ENCODE peak calls at places on chromosomes 2 and 18, in nine cellular contexts. F is HepG2, E is HCT116, C is A549, K is Panc1, J is K562, M is SK-N-SH, O is GM23338, V is GM12878. R is an unnamed sample.

GRCh38 chr18:46915800-46916550 is 1.3 kb downstream of the PIAS2 start:
- DNase-seq in F (no peak), E (no peak), C (no peak), K (no peak), J (no peak), M (peak; percentile 24), O (no peak), V (no peak), R (no peak)

GRCh38 chr2:114709936-114710850 is 267.8 kb downstream of the DPP10 start:
- DNase-seq in F (no peak), E (no peak), C (no peak), K (no peak), J (no peak), M (no peak), O (peak; percentile 37), V (no peak), R (no peak)

GRCh38 chr2:42102606-42103450 is 55.0 kb downstream of the PKDCC start:
- DNase-seq in F (no peak), E (no peak), C (no peak), K (no peak), J (no peak), M (peak; percentile 52), O (peak; percentile 98), V (no peak), R (no peak)

GRCh38 chr2:37866535-37866934 is 58.6 kb upstream of the RMDN2 start:
- DNase-seq in F (no peak), E (no peak), C (no peak), K (no peak), J (no peak), M (no peak), O (no peak), V (no peak), R (no peak)

GRCh38 chr2:53317863-53318262 is 449.7 kb upstream of the CHAC2 start:
- DNase-seq in F (no peak), E (no peak), C (no peak), K (no peak), J (no peak), M (no peak), O (no peak), V (no peak), R (no peak)

GRCh38 chr2:230950833-230951339 is 25.8 kb upstream of the GPR55 start:
- DNase-seq in F (no peak), E (no peak), C (no peak), K (no peak), J (no peak), M (no peak), O (no peak), V (no peak), R (no peak)

GRCh38 chr18:6406075-6406909 is 8.4 kb downstream of the L3MBTL4 start:
- DNase-seq in F (peak; percentile 61), E (no peak), C (no peak), K (no peak), J (no peak), M (no peak), O (peak; percentile 5), V (no peak), R (no peak)

GRCh38 chr2:101956465-101957030 is 35.2 kb upstream of the IL1R2 start:
- DNase-seq in F (no peak), E (no peak), C (no peak), K (no peak), J (no peak), M (no peak), O (no peak), V (no peak), R (no peak)

GRCh38 chr2:54949431-54949830 is 100.8 kb downstream of the RTN4 start:
- DNase-seq in F (no peak), E (no peak), C (no peak), K (no peak), J (no peak), M (no peak), O (no peak), V (no peak), R (no peak)

GRCh38 chr18:57728941-57729511 is 74.1 kb downstream of the ATP8B1 start:
- DNase-seq in F (no peak), E (no peak), C (peak; percentile 48), K (no peak), J (no peak), M (no peak), O (no peak), V (no peak), R (peak; percentile 32)

GRCh38 chr2:164458801-164459200 is 162.5 kb downstream of the GRB14 start:
- DNase-seq in F (no peak), E (no peak), C (no peak), K (no peak), J (no peak), M (peak; percentile 44), O (peak; percentile 59), V (no peak), R (no peak)

GRCh38 chr2:134420256-134420655 is 166.4 kb downstream of the MGAT5 start:
- DNase-seq in F (no peak), E (no peak), C (no peak), K (no peak), J (no peak), M (no peak), O (peak; percentile 37), V (no peak), R (no peak)

GRCh38 chr18:72187956-72188355 is 356.2 kb downstream of the CBLN2 start:
- DNase-seq in F (no peak), E (no peak), C (no peak), K (no peak), J (no peak), M (no peak), O (no peak), V (no peak), R (no peak)

GRCh38 chr2:128319773-128320608 is 1.3 kb upstream of the HS6ST1 start:
- DNase-seq in F (no peak), E (no peak), C (no peak), K (no peak), J (peak; percentile 19), M (peak; percentile 41), O (no peak), V (no peak), R (no peak)

GRCh38 chr18:48405108-48405507 is 4.1 kb downstream of the ZBTB7C start:
- DNase-seq in F (no peak), E (no peak), C (no peak), K (no peak), J (no peak), M (peak; percentile 33), O (no peak), V (no peak), R (no peak)

GRCh38 chr2:48727560-48727959 is 28.0 kb downstream of the LHCGR start:
- DNase-seq in F (no peak), E (no peak), C (no peak), K (no peak), J (no peak), M (no peak), O (no peak), V (no peak), R (no peak)

GRCh38 chr2:130823171-130823885 is 13.4 kb upstream of the ARHGEF4 start:
- DNase-seq in F (no peak), E (no peak), C (no peak), K (no peak), J (no peak), M (no peak), O (no peak), V (no peak), R (no peak)

GRCh38 chr2:223306371-223306770 is 254.4 kb downstream of the KCNE4 start:
- DNase-seq in F (peak; percentile 9), E (peak; percentile 28), C (peak; percentile 42), K (no peak), J (no peak), M (no peak), O (peak; percentile 79), V (no peak), R (peak; percentile 16)

GRCh38 chr2:201696151-201696659 is 2.2 kb downstream of the MPP4 start:
- DNase-seq in F (no peak), E (no peak), C (no peak), K (no peak), J (no peak), M (no peak), O (no peak), V (no peak), R (no peak)

DNA sequence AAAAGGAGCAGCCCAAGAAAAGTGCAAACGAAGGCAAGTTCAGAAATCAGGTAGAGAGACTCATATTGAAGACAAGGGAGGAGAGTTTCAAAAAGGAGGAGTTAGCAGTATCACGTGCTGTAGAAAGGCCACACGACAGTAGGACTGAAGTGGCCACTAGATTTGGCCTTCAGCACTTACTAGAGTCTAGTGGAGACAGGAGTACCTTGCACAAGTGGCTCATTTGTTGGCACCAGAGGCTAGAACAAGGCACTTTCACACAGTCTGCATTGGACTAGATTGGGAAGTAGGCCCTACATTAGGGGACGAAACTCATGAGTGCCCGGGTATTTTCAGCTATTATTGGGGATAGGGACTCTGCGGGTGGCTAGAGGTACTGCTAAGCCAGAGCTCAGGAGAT is 1.6 kb upstream of the NCOA1 start:
- DNase-seq in F (no peak), E (no peak), C (no peak), K (no peak), J (no peak), M (no peak), O (peak; percentile 15), V (no peak), R (no peak)
- H3K27ac ChIP-seq in F (no peak overlapping the region), E (no peak overlapping the region), C (no peak overlapping the region), K (peak overlapping the region; percentile 86), J (peak overlapping the region; percentile 26), M (no peak overlapping the region), O (no peak overlapping the region), V (no peak overlapping the region), R (no peak overlapping the region)

DNA sequence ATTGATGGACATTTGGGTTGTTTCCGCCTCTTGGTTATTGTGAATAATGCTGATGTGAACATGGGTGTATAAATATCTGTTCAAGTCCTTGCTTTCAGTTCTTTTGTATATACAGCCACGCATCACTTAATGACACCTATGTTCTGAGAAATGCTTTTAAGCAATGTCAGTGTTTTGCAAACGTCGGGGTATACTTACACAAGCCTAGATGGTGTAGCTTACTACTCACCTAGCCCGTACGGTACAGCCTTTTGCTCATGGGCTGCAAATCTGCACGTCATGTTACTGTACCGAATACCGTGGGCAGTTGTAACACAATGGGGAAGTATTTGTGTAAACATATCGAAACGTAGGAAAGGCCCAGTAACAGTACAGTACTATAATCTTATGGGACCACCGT is 12.3 kb downstream of the RALB start:
- DNase-seq in F (no peak), E (no peak), C (no peak), K (no peak), J (no peak), M (no peak), O (no peak), V (no peak), R (no peak)
- TF ChIP-seq REST in F (no peak), E (no peak), C (no peak), K (no peak), J (no peak), M (no peak), O (no peak), V (no peak), R (no peak)

GRCh38 chr18:80148316-80149199 is 39.5 kb downstream of the ADNP2 start:
- DNase-seq in F (no peak), E (no peak), C (no peak), K (no peak), J (no peak), M (no peak), O (no peak), V (no peak), R (peak; percentile 82)
- H3K27ac ChIP-seq in F (no peak overlapping the region), E (no peak overlapping the region), C (peak overlapping the region; percentile 71), K (peak overlapping the region; percentile 88), J (no peak overlapping the region), M (no peak overlapping the region), O (no peak overlapping the region), V (no peak overlapping the region), R (no peak overlapping the region)

DNA sequence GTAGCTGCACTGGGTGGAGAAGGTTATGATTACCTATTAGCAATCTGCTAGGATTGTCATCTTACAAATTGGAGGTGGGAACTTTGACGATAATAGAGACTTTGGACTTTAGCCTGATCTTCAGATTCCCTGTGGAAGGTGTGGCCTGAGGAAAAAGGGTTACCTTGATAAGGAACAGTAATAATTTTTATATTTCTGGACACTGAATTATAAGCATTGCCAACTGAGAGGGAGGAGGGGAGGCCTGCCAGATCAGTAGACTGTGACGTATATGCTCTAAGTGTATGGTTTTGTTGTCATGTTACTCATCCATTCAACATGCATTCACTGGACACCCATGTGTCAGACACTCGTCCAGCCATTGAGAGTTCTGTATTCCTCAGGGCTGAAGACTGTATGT is 183.3 kb upstream of the FOSL2 start:
- DNase-seq in F (no peak), E (no peak), C (no peak), K (no peak), J (no peak), M (no peak), O (no peak), V (no peak), R (no peak)
- TF ChIP-seq REST in F (no peak), E (no peak), C (no peak), K (no peak), J (no peak), M (no peak), O (no peak), V (no peak), R (no peak)